ENCODE peak calls at places on chromosomes 7 and 10, in nine cellular contexts. One of them, this sample, is unnamed.

GRCh38 chr7:134920026-134920758 is 66.1 kb upstream of the AGBL3 start:
- DNase-seq in A549: peak
- DNase-seq in tibial nerve: no peak
- DNase-seq in LNCaP clone FGC: no peak
- DNase-seq in heart left ventricle: no peak
- DNase-seq in epithelial cell of esophagus: peak
- DNase-seq in colonic mucosa: no peak
- DNase-seq in lower lobe of right lung: no peak
- DNase-seq in B cell: no peak
- DNase-seq in this sample: no peak

GRCh38 chr10:45491061-45491460 is 117.0 kb downstream of the ALOX5 start:
- DNase-seq in A549: no peak
- DNase-seq in tibial nerve: no peak
- DNase-seq in LNCaP clone FGC: no peak
- DNase-seq in heart left ventricle: no peak
- DNase-seq in epithelial cell of esophagus: peak
- DNase-seq in colonic mucosa: no peak
- DNase-seq in lower lobe of right lung: no peak
- DNase-seq in B cell: no peak
- DNase-seq in this sample: no peak

GRCh38 chr10:103551619-103552602 is 58.4 kb downstream of the NEURL1 start:
- DNase-seq in A549: no peak
- DNase-seq in tibial nerve: no peak
- DNase-seq in LNCaP clone FGC: no peak
- DNase-seq in heart left ventricle: no peak
- DNase-seq in epithelial cell of esophagus: no peak
- DNase-seq in colonic mucosa: no peak
- DNase-seq in lower lobe of right lung: peak
- DNase-seq in B cell: peak
- DNase-seq in this sample: no peak

GRCh38 chr7:19376591-19376990 is 231.4 kb upstream of the FERD3L start:
- DNase-seq in A549: no peak
- DNase-seq in tibial nerve: no peak
- DNase-seq in LNCaP clone FGC: no peak
- DNase-seq in heart left ventricle: no peak
- DNase-seq in epithelial cell of esophagus: no peak
- DNase-seq in colonic mucosa: no peak
- DNase-seq in lower lobe of right lung: no peak
- DNase-seq in B cell: no peak
- DNase-seq in this sample: no peak

GRCh38 chr7:111364413-111364812 is 197.9 kb downstream of the IMMP2L start:
- DNase-seq in A549: peak
- DNase-seq in tibial nerve: no peak
- DNase-seq in LNCaP clone FGC: no peak
- DNase-seq in heart left ventricle: no peak
- DNase-seq in epithelial cell of esophagus: peak
- DNase-seq in colonic mucosa: no peak
- DNase-seq in lower lobe of right lung: no peak
- DNase-seq in B cell: no peak
- DNase-seq in this sample: no peak

GRCh38 chr10:5766189-5766588 is 47.0 kb downstream of the GDI2 start:
- DNase-seq in A549: no peak
- DNase-seq in tibial nerve: no peak
- DNase-seq in LNCaP clone FGC: no peak
- DNase-seq in heart left ventricle: no peak
- DNase-seq in epithelial cell of esophagus: no peak
- DNase-seq in colonic mucosa: no peak
- DNase-seq in lower lobe of right lung: no peak
- DNase-seq in B cell: no peak
- DNase-seq in this sample: no peak

GRCh38 chr7:79880312-79880711 is 254.3 kb upstream of the GNAI1 start:
- DNase-seq in A549: no peak
- DNase-seq in tibial nerve: no peak
- DNase-seq in LNCaP clone FGC: no peak
- DNase-seq in heart left ventricle: no peak
- DNase-seq in epithelial cell of esophagus: no peak
- DNase-seq in colonic mucosa: no peak
- DNase-seq in lower lobe of right lung: no peak
- DNase-seq in B cell: no peak
- DNase-seq in this sample: no peak

GRCh38 chr10:89389254-89389653 is 3.2 kb upstream of the IFIT1 start:
- DNase-seq in A549: peak
- DNase-seq in tibial nerve: no peak
- DNase-seq in LNCaP clone FGC: no peak
- DNase-seq in heart left ventricle: no peak
- DNase-seq in epithelial cell of esophagus: peak
- DNase-seq in colonic mucosa: no peak
- DNase-seq in lower lobe of right lung: no peak
- DNase-seq in B cell: no peak
- DNase-seq in this sample: peak

GRCh38 chr7:23966941-23967340 is 256.9 kb downstream of the STK31 start:
- DNase-seq in A549: no peak
- DNase-seq in tibial nerve: no peak
- DNase-seq in LNCaP clone FGC: no peak
- DNase-seq in heart left ventricle: no peak
- DNase-seq in epithelial cell of esophagus: no peak
- DNase-seq in colonic mucosa: no peak
- DNase-seq in lower lobe of right lung: no peak
- DNase-seq in B cell: no peak
- DNase-seq in this sample: no peak

GRCh38 chr7:157009170-157009777 is 1.2 kb downstream of the MNX1 start:
- DNase-seq in A549: peak
- DNase-seq in tibial nerve: no peak
- DNase-seq in LNCaP clone FGC: no peak
- DNase-seq in heart left ventricle: no peak
- DNase-seq in epithelial cell of esophagus: no peak
- DNase-seq in colonic mucosa: peak
- DNase-seq in lower lobe of right lung: no peak
- DNase-seq in B cell: no peak
- DNase-seq in this sample: no peak

GRCh38 chr7:50446542-50446960 is 3.6 kb downstream of the FIGNL1 start:
- DNase-seq in A549: peak
- DNase-seq in tibial nerve: no peak
- DNase-seq in LNCaP clone FGC: no peak
- DNase-seq in heart left ventricle: no peak
- DNase-seq in epithelial cell of esophagus: peak
- DNase-seq in colonic mucosa: no peak
- DNase-seq in lower lobe of right lung: no peak
- DNase-seq in B cell: no peak
- DNase-seq in this sample: no peak

GRCh38 chr10:69403519-69403918 is 13.2 kb downstream of the TACR2 start:
- DNase-seq in A549: no peak
- DNase-seq in tibial nerve: no peak
- DNase-seq in LNCaP clone FGC: no peak
- DNase-seq in heart left ventricle: no peak
- DNase-seq in epithelial cell of esophagus: peak
- DNase-seq in colonic mucosa: no peak
- DNase-seq in lower lobe of right lung: no peak
- DNase-seq in B cell: no peak
- DNase-seq in this sample: no peak

GRCh38 chr10:43983405-43983804 is 334.7 kb upstream of the ZNF32 start:
- DNase-seq in A549: no peak
- DNase-seq in tibial nerve: no peak
- DNase-seq in LNCaP clone FGC: no peak
- DNase-seq in heart left ventricle: no peak
- DNase-seq in epithelial cell of esophagus: no peak
- DNase-seq in colonic mucosa: no peak
- DNase-seq in lower lobe of right lung: no peak
- DNase-seq in B cell: no peak
- DNase-seq in this sample: no peak

DNA sequence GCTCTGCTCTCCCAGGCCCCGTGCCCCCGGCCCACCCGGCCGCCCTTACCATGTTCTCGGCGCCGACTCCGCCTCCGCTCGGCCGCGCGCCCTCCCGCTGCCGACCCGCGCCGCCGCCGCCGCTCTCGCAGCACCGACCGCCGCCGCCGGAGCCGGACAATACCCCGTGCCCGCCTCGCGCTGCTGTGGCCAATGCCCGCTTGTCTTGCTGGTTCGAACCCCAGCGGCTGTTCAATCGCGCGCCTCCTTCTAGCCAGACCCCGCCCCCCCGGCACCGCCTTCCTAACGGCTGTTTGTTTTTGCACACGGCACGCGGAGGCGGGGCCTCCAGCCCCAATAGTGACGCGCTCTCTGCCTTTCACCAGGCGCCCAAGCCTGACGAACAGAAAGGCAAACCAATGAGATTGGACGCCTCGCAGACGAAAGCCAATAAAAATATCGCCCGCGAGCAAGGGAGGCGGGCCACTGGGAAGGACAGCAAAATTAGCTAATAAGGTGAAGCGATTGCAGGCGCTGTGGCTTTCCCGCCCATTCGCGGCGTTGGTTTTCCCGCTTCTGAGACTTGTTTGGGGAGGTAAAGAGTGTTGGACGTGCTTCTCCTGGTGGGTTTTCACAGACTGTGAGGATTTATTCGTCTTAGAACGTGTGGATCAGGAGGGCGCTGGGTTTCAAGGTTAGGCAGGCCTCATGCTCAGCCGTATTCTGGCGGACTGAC is at the start of gene H2AZ2:
- DNase-seq in A549: peak
- DNase-seq in tibial nerve: peak
- DNase-seq in LNCaP clone FGC: peak
- DNase-seq in heart left ventricle: peak
- DNase-seq in epithelial cell of esophagus: peak
- DNase-seq in colonic mucosa: peak
- DNase-seq in lower lobe of right lung: peak
- DNase-seq in B cell: peak
- DNase-seq in this sample: peak
- TF ChIP-seq CTCF in A549: no peak
- TF ChIP-seq CTCF in tibial nerve: no peak
- TF ChIP-seq CTCF in LNCaP clone FGC: no peak
- TF ChIP-seq CTCF in heart left ventricle: no peak
- TF ChIP-seq CTCF in epithelial cell of esophagus: no peak
- TF ChIP-seq CTCF in colonic mucosa: peak
- TF ChIP-seq CTCF in lower lobe of right lung: no peak
- TF ChIP-seq CTCF in B cell: peak
- TF ChIP-seq CTCF in this sample: no peak

GRCh38 chr10:84822926-84823325 is 494.5 kb downstream of the CCSER2 start:
- DNase-seq in A549: no peak
- DNase-seq in tibial nerve: no peak
- DNase-seq in LNCaP clone FGC: no peak
- DNase-seq in heart left ventricle: no peak
- DNase-seq in epithelial cell of esophagus: no peak
- DNase-seq in colonic mucosa: no peak
- DNase-seq in lower lobe of right lung: no peak
- DNase-seq in B cell: no peak
- DNase-seq in this sample: no peak

GRCh38 chr10:84818956-84819355 is 490.6 kb downstream of the CCSER2 start:
- DNase-seq in A549: no peak
- DNase-seq in tibial nerve: no peak
- DNase-seq in LNCaP clone FGC: no peak
- DNase-seq in heart left ventricle: no peak
- DNase-seq in epithelial cell of esophagus: no peak
- DNase-seq in colonic mucosa: no peak
- DNase-seq in lower lobe of right lung: no peak
- DNase-seq in B cell: no peak
- DNase-seq in this sample: no peak

GRCh38 chr10:84820596-84820995 is 492.2 kb downstream of the CCSER2 start:
- DNase-seq in A549: no peak
- DNase-seq in tibial nerve: no peak
- DNase-seq in LNCaP clone FGC: no peak
- DNase-seq in heart left ventricle: no peak
- DNase-seq in epithelial cell of esophagus: no peak
- DNase-seq in colonic mucosa: no peak
- DNase-seq in lower lobe of right lung: no peak
- DNase-seq in B cell: no peak
- DNase-seq in this sample: no peak

GRCh38 chr10:84824525-84824924 is 496.1 kb downstream of the CCSER2 start:
- DNase-seq in A549: no peak
- DNase-seq in tibial nerve: no peak
- DNase-seq in LNCaP clone FGC: no peak
- DNase-seq in heart left ventricle: no peak
- DNase-seq in epithelial cell of esophagus: no peak
- DNase-seq in colonic mucosa: no peak
- DNase-seq in lower lobe of right lung: no peak
- DNase-seq in B cell: no peak
- DNase-seq in this sample: no peak

GRCh38 chr10:84820121-84820520 is 491.7 kb downstream of the CCSER2 start:
- DNase-seq in A549: peak
- DNase-seq in tibial nerve: no peak
- DNase-seq in LNCaP clone FGC: no peak
- DNase-seq in heart left ventricle: no peak
- DNase-seq in epithelial cell of esophagus: peak
- DNase-seq in colonic mucosa: no peak
- DNase-seq in lower lobe of right lung: no peak
- DNase-seq in B cell: no peak
- DNase-seq in this sample: no peak
- TF ChIP-seq CTCF in A549: no peak
- TF ChIP-seq CTCF in tibial nerve: no peak
- TF ChIP-seq CTCF in LNCaP clone FGC: peak
- TF ChIP-seq CTCF in heart left ventricle: no peak
- TF ChIP-seq CTCF in epithelial cell of esophagus: peak
- TF ChIP-seq CTCF in colonic mucosa: no peak
- TF ChIP-seq CTCF in lower lobe of right lung: no peak
- TF ChIP-seq CTCF in B cell: no peak
- TF ChIP-seq CTCF in this sample: peak

GRCh38 chr10:63901228-63901627 is 380.0 kb downstream of the REEP3 start:
- DNase-seq in A549: peak
- DNase-seq in tibial nerve: no peak
- DNase-seq in LNCaP clone FGC: no peak
- DNase-seq in heart left ventricle: no peak
- DNase-seq in epithelial cell of esophagus: no peak
- DNase-seq in colonic mucosa: no peak
- DNase-seq in lower lobe of right lung: no peak
- DNase-seq in B cell: no peak
- DNase-seq in this sample: no peak
- TF ChIP-seq CTCF in A549: no peak
- TF ChIP-seq CTCF in tibial nerve: no peak
- TF ChIP-seq CTCF in LNCaP clone FGC: peak
- TF ChIP-seq CTCF in heart left ventricle: no peak
- TF ChIP-seq CTCF in epithelial cell of esophagus: no peak
- TF ChIP-seq CTCF in colonic mucosa: no peak
- TF ChIP-seq CTCF in lower lobe of right lung: no peak
- TF ChIP-seq CTCF in B cell: no peak
- TF ChIP-seq CTCF in this sample: peak

DNA sequence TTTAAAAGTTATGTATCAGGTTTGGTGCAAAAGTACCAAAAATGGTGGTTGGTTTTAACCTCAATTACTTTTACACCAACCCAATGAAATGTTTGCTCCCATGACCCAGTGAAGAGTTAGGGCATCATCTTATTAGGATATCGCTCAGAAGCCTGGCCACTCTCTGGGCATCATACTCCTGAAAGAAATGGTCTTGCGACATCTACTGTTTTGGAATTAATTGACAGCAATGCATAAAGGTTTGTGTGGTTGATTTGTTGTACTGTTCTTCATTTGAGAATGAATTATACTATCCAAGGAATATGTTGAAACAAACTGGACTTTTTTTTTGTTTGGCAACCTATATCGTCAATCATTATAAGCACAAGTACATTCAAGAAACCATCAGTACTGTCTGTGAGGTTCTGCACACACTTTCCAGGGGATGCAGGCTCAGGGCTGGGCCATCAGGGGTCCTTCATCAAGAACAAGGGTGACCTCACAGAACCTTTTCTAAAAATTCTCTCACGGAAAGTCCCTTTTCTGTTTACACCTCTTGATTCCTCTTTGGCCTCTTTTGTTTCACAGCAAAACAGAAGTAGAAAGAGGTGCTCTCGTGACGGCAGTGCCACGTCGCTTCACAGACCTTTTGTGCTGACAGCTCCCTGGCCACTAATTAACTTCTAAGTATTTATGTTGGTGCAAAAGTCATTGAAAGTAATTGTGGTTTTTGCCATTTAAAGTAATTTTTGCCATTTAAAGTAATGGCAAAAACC is 117.2 kb upstream of the KLF6 start:
- DNase-seq in A549: no peak
- DNase-seq in tibial nerve: no peak
- DNase-seq in LNCaP clone FGC: no peak
- DNase-seq in heart left ventricle: peak
- DNase-seq in epithelial cell of esophagus: no peak
- DNase-seq in colonic mucosa: no peak
- DNase-seq in lower lobe of right lung: no peak
- DNase-seq in B cell: peak
- DNase-seq in this sample: peak
- TF ChIP-seq CTCF in A549: no peak
- TF ChIP-seq CTCF in tibial nerve: no peak
- TF ChIP-seq CTCF in LNCaP clone FGC: peak
- TF ChIP-seq CTCF in heart left ventricle: no peak
- TF ChIP-seq CTCF in epithelial cell of esophagus: no peak
- TF ChIP-seq CTCF in colonic mucosa: no peak
- TF ChIP-seq CTCF in lower lobe of right lung: no peak
- TF ChIP-seq CTCF in B cell: peak
- TF ChIP-seq CTCF in this sample: peak

This sample was measured in GM13976.